ENCODE peak calls at places on chromosome 20, in nine cellular contexts. G, T, N, Y, Z, U, L, X and F are unnamed samples.
A peak's percentile ranks its signal among the peaks of the same experiment; 100 is the strongest.

GRCh38 chr20:20487811-20488210 is 119.9 kb downstream of the INSM1 start:
- DNase-seq in G (no peak), T (peak; percentile 76), N (peak; percentile 81), Y (no peak), Z (no peak), U (no peak), L (no peak), X (no peak), F (no peak)

GRCh38 chr20:52179331-52180166 is 12.0 kb downstream of the ZFP64 start:
- DNase-seq in G (no peak), T (no peak), N (no peak), Y (no peak), Z (no peak), U (no peak), L (peak; percentile 83), X (no peak), F (no peak)

GRCh38 chr20:61980647-61981583 is 84.8 kb downstream of the TAF4 start:
- DNase-seq in G (peak; percentile 66), T (peak; percentile 66), N (no peak), Y (peak; percentile 55), Z (no peak), U (peak; percentile 8), L (peak; percentile 8), X (peak; percentile 76), F (no peak)

GRCh38 chr20:59992531-59992930 is 34.3 kb downstream of the CDH26 start:
- DNase-seq in G (no peak), T (peak; percentile 46), N (no peak), Y (no peak), Z (no peak), U (peak; percentile 31), L (no peak), X (no peak), F (no peak)

GRCh38 chr20:57298457-57298856 is 31.1 kb upstream of the SPO11 start:
- DNase-seq in G (no peak), T (no peak), N (no peak), Y (no peak), Z (no peak), U (no peak), L (no peak), X (no peak), F (no peak)

GRCh38 chr20:51531141-51531710 is 11.3 kb downstream of the NFATC2 start:
- DNase-seq in G (no peak), T (peak; percentile 98), N (peak; percentile 96), Y (no peak), Z (no peak), U (no peak), L (no peak), X (no peak), F (peak; percentile 77)

GRCh38 chr20:39910536-39910935 is 778.5 kb downstream of the MAFB start:
- DNase-seq in G (no peak), T (no peak), N (no peak), Y (no peak), Z (no peak), U (no peak), L (no peak), X (peak; percentile 69), F (no peak)

GRCh38 chr20:15346657-15347280 is 1009.4 kb upstream of the FLRT3 start:
- DNase-seq in G (no peak), T (peak; percentile 90), N (peak; percentile 28), Y (no peak), Z (no peak), U (no peak), L (no peak), X (no peak), F (no peak)

GRCh38 chr20:32991386-32991785 is 12.8 kb downstream of the SUN5 start:
- DNase-seq in G (no peak), T (no peak), N (no peak), Y (no peak), Z (no peak), U (no peak), L (no peak), X (peak; percentile 65), F (no peak)

GRCh38 chr20:59977086-59977485 is 18.9 kb downstream of the CDH26 start:
- DNase-seq in G (no peak), T (no peak), N (no peak), Y (no peak), Z (no peak), U (no peak), L (no peak), X (no peak), F (no peak)

GRCh38 chr20:50504231-50504823 is 5.9 kb upstream of the PTPN1 start:
- DNase-seq in G (no peak), T (no peak), N (no peak), Y (peak; percentile 44), Z (no peak), U (peak; percentile 57), L (no peak), X (no peak), F (no peak)

GRCh38 chr20:45913105-45913504 is 1.1 kb upstream of the PLTP start:
- DNase-seq in G (no peak), T (no peak), N (no peak), Y (no peak), Z (no peak), U (no peak), L (no peak), X (no peak), F (no peak)

GRCh38 chr20:23461180-23461579 is 8.5 kb upstream of the CST11 start:
- DNase-seq in G (no peak), T (no peak), N (no peak), Y (no peak), Z (no peak), U (no peak), L (no peak), X (no peak), F (no peak)

GRCh38 chr20:43363506-43363905 is 94.2 kb upstream of the SRSF6 start:
- DNase-seq in G (no peak), T (no peak), N (no peak), Y (no peak), Z (no peak), U (no peak), L (no peak), X (no peak), F (no peak)

GRCh38 chr20:36861875-36862801 is 13.8 kb upstream of the TLDC2 start:
- DNase-seq in G (peak; percentile 78), T (peak; percentile 95), N (peak; percentile 99), Y (peak; percentile 71), Z (peak; percentile 76), U (peak; percentile 84), L (no peak), X (peak; percentile 76), F (peak; percentile 88)

GRCh38 chr20:36860339-36860738 is 15.6 kb upstream of the TLDC2 start:
- DNase-seq in G (no peak), T (no peak), N (no peak), Y (no peak), Z (no peak), U (peak; percentile 18), L (no peak), X (no peak), F (no peak)

GRCh38 chr20:36862857-36863668 is 12.9 kb upstream of the TLDC2 start:
- DNase-seq in G (peak; percentile 72), T (no peak), N (no peak), Y (no peak), Z (no peak), U (no peak), L (no peak), X (peak; percentile 87), F (no peak)

GRCh38 chr20:36860811-36861624 is 14.9 kb upstream of the TLDC2 start:
- DNase-seq in G (no peak), T (no peak), N (no peak), Y (no peak), Z (no peak), U (no peak), L (no peak), X (no peak), F (no peak)

GRCh38 chr20:36861625-36861874 is 14.4 kb upstream of the TLDC2 start:
- DNase-seq in G (no peak), T (no peak), N (no peak), Y (no peak), Z (no peak), U (no peak), L (no peak), X (peak; percentile 78), F (no peak)
- H3K27ac ChIP-seq in G (no peak overlapping the region), T (peak overlapping the region; percentile 47), N (peak overlapping the region; percentile 19), Y (no peak overlapping the region), Z (peak overlapping the region; percentile 75), U (peak overlapping the region; percentile 87), L (no peak overlapping the region), X (peak overlapping the region; percentile 10), F (no peak overlapping the region)

GRCh38 chr20:5559937-5560336 is 190.3 kb upstream of the SHLD1 start:
- DNase-seq in G (no peak), T (no peak), N (no peak), Y (no peak), Z (no peak), U (no peak), L (no peak), X (no peak), F (no peak)
- H3K27ac ChIP-seq in G (no peak overlapping the region), T (no peak overlapping the region), N (no peak overlapping the region), Y (no peak overlapping the region), Z (no peak overlapping the region), U (no peak overlapping the region), L (no peak overlapping the region), X (no peak overlapping the region), F (no peak overlapping the region)

GRCh38 chr20:63699466-63700198 is 3.2 kb downstream of the TNFRSF6B start:
- DNase-seq in G (peak; percentile 50), T (no peak), N (no peak), Y (no peak), Z (no peak), U (no peak), L (no peak), X (peak; percentile 70), F (no peak)
- H3K27ac ChIP-seq in G (peak overlapping the region; percentile 22), T (peak overlapping the region; percentile 95), N (peak overlapping the region; percentile 60), Y (no peak overlapping the region), Z (peak overlapping the region; percentile 60), U (peak overlapping the region; percentile 93), L (no peak overlapping the region), X (peak overlapping the region; percentile 27), F (peak overlapping the region; percentile 90)

GRCh38 chr20:10573273-10573950 is 100.4 kb downstream of the JAG1 start:
- DNase-seq in G (no peak), T (peak; percentile 82), N (no peak), Y (no peak), Z (no peak), U (no peak), L (no peak), X (no peak), F (peak; percentile 40)

GRCh38 chr20:10578607-10579006 is 95.2 kb downstream of the JAG1 start:
- DNase-seq in G (no peak), T (peak; percentile 96), N (peak; percentile 90), Y (no peak), Z (no peak), U (peak; percentile 59), L (no peak), X (no peak), F (peak; percentile 73)

GRCh38 chr20:10573951-10574339 is 99.9 kb downstream of the JAG1 start:
- DNase-seq in G (no peak), T (no peak), N (no peak), Y (no peak), Z (no peak), U (no peak), L (no peak), X (no peak), F (no peak)

GRCh38 chr20:10577648-10578047 is 96.2 kb downstream of the JAG1 start:
- DNase-seq in G (no peak), T (no peak), N (no peak), Y (no peak), Z (no peak), U (no peak), L (no peak), X (no peak), F (no peak)

DNA sequence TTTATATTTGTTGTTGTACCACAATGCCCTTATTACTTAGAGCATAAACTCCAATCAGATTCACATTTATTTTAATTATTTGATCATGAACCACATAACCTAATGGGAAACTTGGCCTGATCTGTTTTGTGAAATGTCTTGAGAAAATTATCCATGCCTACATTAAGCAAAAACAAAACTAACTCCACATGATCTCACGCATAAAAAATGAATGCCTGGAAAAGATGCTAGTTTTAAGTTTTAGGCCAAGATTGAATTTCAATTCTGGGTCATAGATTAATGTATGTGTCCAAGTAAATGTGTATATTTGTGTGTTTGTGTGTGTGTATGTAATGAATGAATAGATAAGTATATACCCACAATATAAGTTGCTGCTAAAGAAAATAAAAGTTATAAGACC is 97.4 kb downstream of the JAG1 start:
- DNase-seq in G (no peak), T (no peak), N (no peak), Y (no peak), Z (no peak), U (peak; percentile 53), L (no peak), X (no peak), F (no peak)
- H3K27ac ChIP-seq in G (no peak overlapping the region), T (no peak overlapping the region), N (no peak overlapping the region), Y (no peak overlapping the region), Z (no peak overlapping the region), U (no peak overlapping the region), L (no peak overlapping the region), X (no peak overlapping the region), F (no peak overlapping the region)